ENCODE peak calls at places on chromosomes 4 and X, in seven cellular contexts. One of them, this sample, is unnamed.

GRCh38 chrX:129737921-129738320 is 858 bp upstream of the XPNPEP2 start:
- DNase-seq in A549: no peak
- DNase-seq in thyroid gland: no peak
- DNase-seq in transverse colon: no peak
- DNase-seq in mucosa of descending colon: no peak
- DNase-seq in OCI-LY7: peak; percentile 44
- DNase-seq in cardiac muscle cell: peak; percentile 44
- DNase-seq in this sample: no peak

GRCh38 chr4:34732170-34732569 is 1512.1 kb downstream of the ARAP2 start:
- DNase-seq in A549: no peak
- DNase-seq in thyroid gland: no peak
- DNase-seq in transverse colon: no peak
- DNase-seq in mucosa of descending colon: no peak
- DNase-seq in OCI-LY7: no peak
- DNase-seq in cardiac muscle cell: no peak
- DNase-seq in this sample: no peak

GRCh38 chrX:115459883-115460564 is 101.0 kb upstream of the PLS3 start:
- DNase-seq in A549: no peak
- DNase-seq in thyroid gland: no peak
- DNase-seq in transverse colon: no peak
- DNase-seq in mucosa of descending colon: no peak
- DNase-seq in OCI-LY7: no peak
- DNase-seq in cardiac muscle cell: peak; percentile 57
- DNase-seq in this sample: no peak

GRCh38 chr4:153166971-153167501 is 37.2 kb upstream of the TRIM2 start:
- DNase-seq in A549: no peak
- DNase-seq in thyroid gland: no peak
- DNase-seq in transverse colon: no peak
- DNase-seq in mucosa of descending colon: no peak
- DNase-seq in OCI-LY7: no peak
- DNase-seq in cardiac muscle cell: peak; percentile 79
- DNase-seq in this sample: no peak

GRCh38 chr4:76001760-76002159 is 5.5 kb downstream of the CXCL9 start:
- DNase-seq in A549: no peak
- DNase-seq in thyroid gland: no peak
- DNase-seq in transverse colon: no peak
- DNase-seq in mucosa of descending colon: no peak
- DNase-seq in OCI-LY7: no peak
- DNase-seq in cardiac muscle cell: no peak
- DNase-seq in this sample: no peak

GRCh38 chrX:141701081-141701480 is 2.5 kb upstream of the SPANXD start:
- DNase-seq in A549: no peak
- DNase-seq in thyroid gland: no peak
- DNase-seq in transverse colon: no peak
- DNase-seq in mucosa of descending colon: no peak
- DNase-seq in OCI-LY7: no peak
- DNase-seq in cardiac muscle cell: no peak
- DNase-seq in this sample: no peak

GRCh38 chrX:71000139-71000538 is 68.0 kb downstream of the SNX12 start:
- DNase-seq in A549: no peak
- DNase-seq in thyroid gland: no peak
- DNase-seq in transverse colon: no peak
- DNase-seq in mucosa of descending colon: no peak
- DNase-seq in OCI-LY7: no peak
- DNase-seq in cardiac muscle cell: no peak
- DNase-seq in this sample: no peak

GRCh38 chrX:30504309-30504708 is 73.3 kb downstream of the TASL start:
- DNase-seq in A549: peak; percentile 30
- DNase-seq in thyroid gland: no peak
- DNase-seq in transverse colon: no peak
- DNase-seq in mucosa of descending colon: no peak
- DNase-seq in OCI-LY7: peak; percentile 14
- DNase-seq in cardiac muscle cell: peak; percentile 49
- DNase-seq in this sample: no peak

GRCh38 chr4:168725935-168726334 is 229.1 kb downstream of the PALLD start:
- DNase-seq in A549: no peak
- DNase-seq in thyroid gland: no peak
- DNase-seq in transverse colon: no peak
- DNase-seq in mucosa of descending colon: no peak
- DNase-seq in OCI-LY7: no peak
- DNase-seq in cardiac muscle cell: no peak
- DNase-seq in this sample: no peak

GRCh38 chr4:103032575-103032974 is 13.1 kb upstream of the SLC9B1 start:
- DNase-seq in A549: peak; percentile 56
- DNase-seq in thyroid gland: no peak
- DNase-seq in transverse colon: peak; percentile 14
- DNase-seq in mucosa of descending colon: no peak
- DNase-seq in OCI-LY7: peak; percentile 58
- DNase-seq in cardiac muscle cell: peak; percentile 55
- DNase-seq in this sample: no peak

GRCh38 chr4:3821580-3822229 is 55.5 kb downstream of the ADRA2C start:
- DNase-seq in A549: no peak
- DNase-seq in thyroid gland: peak; percentile 39
- DNase-seq in transverse colon: no peak
- DNase-seq in mucosa of descending colon: no peak
- DNase-seq in OCI-LY7: no peak
- DNase-seq in cardiac muscle cell: peak; percentile 1
- DNase-seq in this sample: no peak

GRCh38 chr4:78673258-78673817 is 102.8 kb upstream of the BMP2K start:
- DNase-seq in A549: no peak
- DNase-seq in thyroid gland: no peak
- DNase-seq in transverse colon: no peak
- DNase-seq in mucosa of descending colon: no peak
- DNase-seq in OCI-LY7: peak; percentile 63
- DNase-seq in cardiac muscle cell: no peak
- DNase-seq in this sample: no peak

GRCh38 chr4:95317124-95317820 is 231.5 kb downstream of the UNC5C start:
- DNase-seq in A549: no peak
- DNase-seq in thyroid gland: no peak
- DNase-seq in transverse colon: no peak
- DNase-seq in mucosa of descending colon: no peak
- DNase-seq in OCI-LY7: no peak
- DNase-seq in cardiac muscle cell: no peak
- DNase-seq in this sample: no peak

GRCh38 chr4:23161787-23162186 is 469.1 kb downstream of the GBA3 start:
- DNase-seq in A549: no peak
- DNase-seq in thyroid gland: no peak
- DNase-seq in transverse colon: no peak
- DNase-seq in mucosa of descending colon: no peak
- DNase-seq in OCI-LY7: no peak
- DNase-seq in cardiac muscle cell: no peak
- DNase-seq in this sample: no peak

GRCh38 chr4:8688041-8688907 is 95.7 kb downstream of the CPZ start:
- DNase-seq in A549: peak; percentile 34
- DNase-seq in thyroid gland: no peak
- DNase-seq in transverse colon: peak; percentile 13
- DNase-seq in mucosa of descending colon: peak; percentile 59
- DNase-seq in OCI-LY7: no peak
- DNase-seq in cardiac muscle cell: peak; percentile 29
- DNase-seq in this sample: no peak

GRCh38 chr4:123127865-123128264 is 205.5 kb upstream of the NUDT6 start:
- DNase-seq in A549: no peak
- DNase-seq in thyroid gland: no peak
- DNase-seq in transverse colon: no peak
- DNase-seq in mucosa of descending colon: no peak
- DNase-seq in OCI-LY7: no peak
- DNase-seq in cardiac muscle cell: no peak
- DNase-seq in this sample: no peak

GRCh38 chr4:8504279-8505007 is 63.9 kb downstream of the TRMT44 start:
- DNase-seq in A549: no peak
- DNase-seq in thyroid gland: peak; percentile 90
- DNase-seq in transverse colon: peak; percentile 18
- DNase-seq in mucosa of descending colon: peak; percentile 31
- DNase-seq in OCI-LY7: no peak
- DNase-seq in cardiac muscle cell: no peak
- DNase-seq in this sample: no peak

GRCh38 chr4:22869235-22869634 is 176.5 kb downstream of the GBA3 start:
- DNase-seq in A549: peak; percentile 0
- DNase-seq in thyroid gland: no peak
- DNase-seq in transverse colon: no peak
- DNase-seq in mucosa of descending colon: no peak
- DNase-seq in OCI-LY7: no peak
- DNase-seq in cardiac muscle cell: no peak
- DNase-seq in this sample: no peak

GRCh38 chrX:11100281-11101035 is 10.7 kb upstream of the HCCS start:
- DNase-seq in A549: peak; percentile 73
- DNase-seq in thyroid gland: peak; percentile 48
- DNase-seq in transverse colon: peak; percentile 20
- DNase-seq in mucosa of descending colon: no peak
- DNase-seq in OCI-LY7: no peak
- DNase-seq in cardiac muscle cell: peak; percentile 78
- DNase-seq in this sample: no peak

GRCh38 chrX:56788717-56789122 is 59.7 kb downstream of the NBDY start:
- DNase-seq in A549: no peak
- DNase-seq in thyroid gland: peak; percentile 56
- DNase-seq in transverse colon: peak; percentile 56
- DNase-seq in mucosa of descending colon: no peak
- DNase-seq in OCI-LY7: peak; percentile 25
- DNase-seq in cardiac muscle cell: peak; percentile 52
- DNase-seq in this sample: no peak

GRCh38 chrX:122512561-122513072 is 671.5 kb upstream of the GRIA3 start:
- DNase-seq in A549: no peak
- DNase-seq in thyroid gland: no peak
- DNase-seq in transverse colon: no peak
- DNase-seq in mucosa of descending colon: no peak
- DNase-seq in OCI-LY7: no peak
- DNase-seq in cardiac muscle cell: no peak
- DNase-seq in this sample: no peak

GRCh38 chrX:130778773-130779172 is 124.2 kb downstream of the ENOX2 start:
- DNase-seq in A549: no peak
- DNase-seq in thyroid gland: no peak
- DNase-seq in transverse colon: no peak
- DNase-seq in mucosa of descending colon: no peak
- DNase-seq in OCI-LY7: no peak
- DNase-seq in cardiac muscle cell: no peak
- DNase-seq in this sample: no peak

GRCh38 chr4:184310171-184310567 is 92.5 kb upstream of the ENPP6 start:
- DNase-seq in A549: peak; percentile 18
- DNase-seq in thyroid gland: no peak
- DNase-seq in transverse colon: peak; percentile 56
- DNase-seq in mucosa of descending colon: peak; percentile 70
- DNase-seq in OCI-LY7: peak; percentile 73
- DNase-seq in cardiac muscle cell: no peak
- DNase-seq in this sample: no peak

GRCh38 chrX:34877451-34877850 is 65.1 kb upstream of the FAM47B start:
- DNase-seq in A549: no peak
- DNase-seq in thyroid gland: no peak
- DNase-seq in transverse colon: no peak
- DNase-seq in mucosa of descending colon: no peak
- DNase-seq in OCI-LY7: no peak
- DNase-seq in cardiac muscle cell: no peak
- DNase-seq in this sample: no peak

GRCh38 chrX:76454456-76454927 is 27.0 kb downstream of the MAGEE1 start:
- DNase-seq in A549: peak; percentile 23
- DNase-seq in thyroid gland: no peak
- DNase-seq in transverse colon: no peak
- DNase-seq in mucosa of descending colon: peak; percentile 8
- DNase-seq in OCI-LY7: peak; percentile 28
- DNase-seq in cardiac muscle cell: peak; percentile 15
- DNase-seq in this sample: no peak

DNA sequence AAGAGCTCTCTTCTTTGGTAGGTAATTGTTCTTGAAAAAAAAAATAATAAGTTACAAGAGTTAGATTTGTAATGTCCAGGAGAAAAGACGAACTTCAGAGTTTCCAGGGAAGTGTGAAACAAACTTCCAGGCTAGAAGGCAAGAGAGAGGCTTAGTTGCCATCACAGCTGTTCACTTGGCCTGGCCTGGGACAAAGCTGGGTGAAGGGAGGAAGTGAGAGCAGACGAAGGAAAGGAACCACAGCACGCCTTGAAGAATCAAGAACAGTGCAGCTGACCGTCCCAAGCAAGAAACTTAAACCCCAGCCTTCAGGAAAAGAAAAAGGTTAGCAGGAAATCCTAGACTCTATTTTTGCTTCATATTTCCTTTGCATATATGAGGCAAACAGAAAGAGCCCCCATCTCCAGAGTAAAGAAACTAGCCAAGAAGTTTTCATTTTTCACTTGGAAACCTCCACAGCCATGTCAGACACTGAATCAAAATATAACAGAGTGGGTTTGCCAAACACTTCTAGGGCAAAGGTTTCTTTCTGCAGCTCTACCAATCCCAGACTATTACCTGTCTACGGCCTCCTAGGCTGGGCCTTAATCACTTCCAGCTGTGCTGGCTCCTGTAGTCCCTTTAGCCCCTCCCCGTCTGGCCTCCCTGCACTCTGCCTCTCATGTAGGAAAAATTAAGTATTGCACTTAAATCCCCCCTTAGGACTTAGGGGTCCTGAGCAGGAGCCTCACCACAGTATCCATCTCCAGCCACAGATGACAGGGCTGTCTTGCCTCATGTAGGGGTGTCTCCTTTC is 209.6 kb downstream of the SPATA18 start:
- DNase-seq in A549: no peak
- DNase-seq in thyroid gland: no peak
- DNase-seq in transverse colon: no peak
- DNase-seq in mucosa of descending colon: no peak
- DNase-seq in OCI-LY7: peak; percentile 1
- DNase-seq in cardiac muscle cell: peak; percentile 14
- DNase-seq in this sample: peak; percentile 18
- H3K4me1 ChIP-seq in A549: no peaks in the 10 kb centered on the region
- H3K4me1 ChIP-seq in thyroid gland: no peaks in the 10 kb centered on the region
- H3K4me1 ChIP-seq in transverse colon: no peaks in the 10 kb centered on the region
- H3K4me1 ChIP-seq in mucosa of descending colon: no peaks in the 10 kb centered on the region
- H3K4me1 ChIP-seq in OCI-LY7: no peaks in the 10 kb centered on the region
- H3K4me1 ChIP-seq in cardiac muscle cell: peaks cover 19% of the 10 kb centered on the region
- H3K4me1 ChIP-seq in this sample: no peaks in the 10 kb centered on the region

DNA sequence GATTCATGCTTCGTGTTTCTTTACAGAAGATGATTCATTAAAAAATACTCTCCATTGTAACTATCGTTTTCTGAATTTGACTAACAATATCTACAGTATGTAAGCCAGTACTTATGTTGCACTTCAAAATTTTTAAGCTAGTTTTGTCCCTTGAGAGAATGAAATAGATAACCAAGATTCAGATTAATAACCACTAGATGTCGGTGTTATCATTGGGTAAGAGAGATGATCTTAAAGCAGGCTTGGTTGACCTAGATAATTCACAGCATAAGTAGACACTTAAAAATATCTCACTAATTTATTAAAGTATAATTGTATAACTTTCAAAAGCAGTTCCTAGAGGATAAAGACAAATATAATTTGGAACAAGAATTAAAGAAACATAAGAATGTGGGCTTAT is 430.9 kb downstream of the C4orf33 start:
- DNase-seq in A549: peak; percentile 29
- DNase-seq in thyroid gland: no peak
- DNase-seq in transverse colon: no peak
- DNase-seq in mucosa of descending colon: no peak
- DNase-seq in OCI-LY7: peak; percentile 1
- DNase-seq in cardiac muscle cell: peak; percentile 39
- DNase-seq in this sample: no peak
- TF ChIP-seq CTCF in A549: peak; percentile 35
- TF ChIP-seq CTCF in thyroid gland: no peak
- TF ChIP-seq CTCF in transverse colon: peak; percentile 10
- TF ChIP-seq CTCF in mucosa of descending colon: no peak
- TF ChIP-seq CTCF in OCI-LY7: peak; percentile 31
- TF ChIP-seq CTCF in cardiac muscle cell: peak; percentile 27
- TF ChIP-seq CTCF in this sample: no peak

GRCh38 chr4:19969492-19969891 is 282.2 kb upstream of the SLIT2 start:
- DNase-seq in A549: no peak
- DNase-seq in thyroid gland: no peak
- DNase-seq in transverse colon: no peak
- DNase-seq in mucosa of descending colon: no peak
- DNase-seq in OCI-LY7: no peak
- DNase-seq in cardiac muscle cell: no peak
- DNase-seq in this sample: no peak
- H3K9me3 ChIP-seq in A549: no peaks in the 10 kb centered on the region
- H3K9me3 ChIP-seq in thyroid gland: no peaks in the 10 kb centered on the region
- H3K9me3 ChIP-seq in transverse colon: no peaks in the 10 kb centered on the region
- H3K9me3 ChIP-seq in mucosa of descending colon: no peaks in the 10 kb centered on the region
- H3K9me3 ChIP-seq in OCI-LY7: no peaks in the 10 kb centered on the region
- H3K9me3 ChIP-seq in cardiac muscle cell: no peaks in the 10 kb centered on the region
- H3K9me3 ChIP-seq in this sample: peaks cover 5% of the 10 kb centered on the region

GRCh38 chr4:67565284-67565683 is 6.8 kb downstream of the STAP1 start:
- DNase-seq in A549: no peak
- DNase-seq in thyroid gland: no peak
- DNase-seq in transverse colon: no peak
- DNase-seq in mucosa of descending colon: no peak
- DNase-seq in OCI-LY7: no peak
- DNase-seq in cardiac muscle cell: peak; percentile 70
- DNase-seq in this sample: no peak
- H3K4me1 ChIP-seq in A549: no peaks in the 10 kb centered on the region
- H3K4me1 ChIP-seq in thyroid gland: no peaks in the 10 kb centered on the region
- H3K4me1 ChIP-seq in transverse colon: no peaks in the 10 kb centered on the region
- H3K4me1 ChIP-seq in mucosa of descending colon: no peaks in the 10 kb centered on the region
- H3K4me1 ChIP-seq in OCI-LY7: peaks cover 62% of the 10 kb centered on the region
- H3K4me1 ChIP-seq in cardiac muscle cell: peaks cover 4% of the 10 kb centered on the region
- H3K4me1 ChIP-seq in this sample: no peaks in the 10 kb centered on the region